ENCODE peak calls at places on chromosomes 2 and 18, in five cellular contexts. One of them, this sample, is unnamed.

GRCh38 chr2:220014961-220015360 is 387.5 kb downstream of the SLC4A3 start:
- DNase-seq in naive thymus-derived CD4-positive, alpha-beta T cell: no peak
- DNase-seq in omental fat pad: no peak
- DNase-seq in body of pancreas: no peak
- DNase-seq in neural crest cell: no peak
- DNase-seq in this sample: no peak

GRCh38 chr2:176297067-176297466 is 27.8 kb downstream of the MTX2 start:
- DNase-seq in neural crest cell: no peak
- DNase-seq in body of pancreas: no peak
- DNase-seq in naive thymus-derived CD4-positive, alpha-beta T cell: no peak
- DNase-seq in omental fat pad: no peak
- DNase-seq in this sample: no peak

GRCh38 chr2:217637268-217637615 is 365.6 kb downstream of the TNS1 start:
- DNase-seq in body of pancreas: no peak
- DNase-seq in neural crest cell: no peak
- DNase-seq in omental fat pad: no peak
- DNase-seq in naive thymus-derived CD4-positive, alpha-beta T cell: no peak
- DNase-seq in this sample: no peak

GRCh38 chr18:62529597-62529996 is 6.8 kb downstream of the ZCCHC2 start:
- DNase-seq in naive thymus-derived CD4-positive, alpha-beta T cell: no peak
- DNase-seq in neural crest cell: no peak
- DNase-seq in body of pancreas: no peak
- DNase-seq in omental fat pad: no peak
- DNase-seq in this sample: no peak

GRCh38 chr2:5164806-5165525 is 527.2 kb upstream of the SOX11 start:
- DNase-seq in naive thymus-derived CD4-positive, alpha-beta T cell: no peak
- DNase-seq in neural crest cell: no peak
- DNase-seq in body of pancreas: no peak
- DNase-seq in omental fat pad: no peak
- DNase-seq in this sample: no peak

GRCh38 chr2:217366996-217367395 is 507.1 kb upstream of the TNP1 start:
- DNase-seq in neural crest cell: no peak
- DNase-seq in omental fat pad: no peak
- DNase-seq in body of pancreas: no peak
- DNase-seq in naive thymus-derived CD4-positive, alpha-beta T cell: no peak
- DNase-seq in this sample: no peak

GRCh38 chr2:35503738-35504160 is 851.8 kb upstream of the CRIM1 start:
- DNase-seq in neural crest cell: no peak
- DNase-seq in naive thymus-derived CD4-positive, alpha-beta T cell: no peak
- DNase-seq in body of pancreas: no peak
- DNase-seq in omental fat pad: no peak
- DNase-seq in this sample: no peak

GRCh38 chr2:193566276-193566675 is 1371.5 kb upstream of the TMEFF2 start:
- DNase-seq in body of pancreas: no peak
- DNase-seq in omental fat pad: no peak
- DNase-seq in naive thymus-derived CD4-positive, alpha-beta T cell: no peak
- DNase-seq in neural crest cell: no peak
- DNase-seq in this sample: no peak

GRCh38 chr2:216328347-216328746 is 43.9 kb downstream of the MARCHF4 start:
- DNase-seq in body of pancreas: no peak
- DNase-seq in neural crest cell: no peak
- DNase-seq in naive thymus-derived CD4-positive, alpha-beta T cell: no peak
- DNase-seq in omental fat pad: no peak
- DNase-seq in this sample: no peak

GRCh38 chr2:1494906-1495305 is 81.6 kb downstream of the TPO start:
- DNase-seq in omental fat pad: no peak
- DNase-seq in naive thymus-derived CD4-positive, alpha-beta T cell: no peak
- DNase-seq in body of pancreas: no peak
- DNase-seq in neural crest cell: no peak
- DNase-seq in this sample: no peak

GRCh38 chr18:12278765-12279682 is 24.9 kb downstream of the CIDEA start:
- DNase-seq in body of pancreas: no peak
- DNase-seq in neural crest cell: peak
- DNase-seq in omental fat pad: peak
- DNase-seq in naive thymus-derived CD4-positive, alpha-beta T cell: no peak
- DNase-seq in this sample: peak

GRCh38 chr18:3040881-3041280 is 27.9 kb upstream of the LPIN2 start:
- DNase-seq in body of pancreas: no peak
- DNase-seq in omental fat pad: no peak
- DNase-seq in naive thymus-derived CD4-positive, alpha-beta T cell: no peak
- DNase-seq in neural crest cell: no peak
- DNase-seq in this sample: no peak

GRCh38 chr2:89837962-89838625 is 1146.6 kb downstream of the RPIA start:
- DNase-seq in naive thymus-derived CD4-positive, alpha-beta T cell: no peak
- DNase-seq in omental fat pad: no peak
- DNase-seq in body of pancreas: no peak
- DNase-seq in neural crest cell: no peak
- DNase-seq in this sample: no peak

GRCh38 chr2:213104089-213104902 is 47.1 kb downstream of the IKZF2 start:
- DNase-seq in omental fat pad: no peak
- DNase-seq in neural crest cell: no peak
- DNase-seq in naive thymus-derived CD4-positive, alpha-beta T cell: no peak
- DNase-seq in body of pancreas: no peak
- DNase-seq in this sample: no peak

GRCh38 chr2:46050489-46050888 is 246.7 kb upstream of the EPAS1 start:
- DNase-seq in body of pancreas: no peak
- DNase-seq in naive thymus-derived CD4-positive, alpha-beta T cell: no peak
- DNase-seq in omental fat pad: no peak
- DNase-seq in neural crest cell: no peak
- DNase-seq in this sample: no peak

GRCh38 chr2:105962221-105962620 is 217.5 kb downstream of the NCK2 start:
- DNase-seq in naive thymus-derived CD4-positive, alpha-beta T cell: no peak
- DNase-seq in body of pancreas: no peak
- DNase-seq in neural crest cell: no peak
- DNase-seq in omental fat pad: no peak
- DNase-seq in this sample: no peak

GRCh38 chr2:23746141-23746863 is 180.6 kb downstream of the ATAD2B start:
- DNase-seq in omental fat pad: no peak
- DNase-seq in body of pancreas: no peak
- DNase-seq in neural crest cell: no peak
- DNase-seq in naive thymus-derived CD4-positive, alpha-beta T cell: no peak
- DNase-seq in this sample: no peak

GRCh38 chr2:240872317-240873097 is 3.9 kb downstream of the AGXT start:
- DNase-seq in neural crest cell: no peak
- DNase-seq in body of pancreas: no peak
- DNase-seq in naive thymus-derived CD4-positive, alpha-beta T cell: no peak
- DNase-seq in omental fat pad: no peak
- DNase-seq in this sample: no peak

GRCh38 chr18:38563396-38563980 is 997.9 kb upstream of the CELF4 start:
- DNase-seq in omental fat pad: no peak
- DNase-seq in body of pancreas: no peak
- DNase-seq in naive thymus-derived CD4-positive, alpha-beta T cell: no peak
- DNase-seq in neural crest cell: no peak
- DNase-seq in this sample: no peak

GRCh38 chr2:126785236-126785635 is 113.5 kb upstream of the TEX51 start:
- DNase-seq in omental fat pad: no peak
- DNase-seq in body of pancreas: no peak
- DNase-seq in neural crest cell: no peak
- DNase-seq in naive thymus-derived CD4-positive, alpha-beta T cell: no peak
- DNase-seq in this sample: no peak

GRCh38 chr18:5162111-5162510 is 34.9 kb downstream of the AKAIN1 start:
- DNase-seq in body of pancreas: no peak
- DNase-seq in naive thymus-derived CD4-positive, alpha-beta T cell: no peak
- DNase-seq in neural crest cell: no peak
- DNase-seq in omental fat pad: no peak
- DNase-seq in this sample: no peak

GRCh38 chr2:17539596-17539992 is 902 bp upstream of the VSNL1 start:
- DNase-seq in neural crest cell: peak
- DNase-seq in naive thymus-derived CD4-positive, alpha-beta T cell: no peak
- DNase-seq in body of pancreas: peak
- DNase-seq in omental fat pad: no peak
- DNase-seq in this sample: no peak